ENCODE peak calls at places on chromosome 18, in four cellular contexts. A, X, V and B are unnamed samples.

GRCh38 chr18:6920099-6920955 is 190.8 kb downstream of the ARHGAP28 start:
- ATAC-seq in A (no peak), X (no peak), V (peak), B (peak)

GRCh38 chr18:50627594-50628542 is 68.0 kb downstream of the MAPK4 start:
- ATAC-seq in A (no peak), X (no peak), V (no peak), B (no peak)

GRCh38 chr18:44949967-44950366 is 269.3 kb downstream of the SETBP1 start:
- ATAC-seq in A (no peak), X (no peak), V (no peak), B (no peak)

GRCh38 chr18:29383311-29384273 is 1206.7 kb upstream of the CDH2 start:
- ATAC-seq in A (no peak), X (no peak), V (no peak), B (no peak)

GRCh38 chr18:22683786-22684185 is 249.3 kb upstream of the RBBP8 start:
- ATAC-seq in A (no peak), X (no peak), V (no peak), B (no peak)

GRCh38 chr18:37286801-37287200 is 278.8 kb downstream of the CELF4 start:
- ATAC-seq in A (no peak), X (no peak), V (no peak), B (no peak)

GRCh38 chr18:13453714-13454113 is 235.2 kb downstream of the LDLRAD4 start:
- ATAC-seq in A (no peak), X (no peak), V (no peak), B (no peak)

GRCh38 chr18:59662008-59662701 is 35.1 kb downstream of the CCBE1 start:
- ATAC-seq in A (no peak), X (no peak), V (no peak), B (peak)

GRCh38 chr18:49023281-49023937 is 72.6 kb upstream of the SMAD7 start:
- ATAC-seq in A (no peak), X (peak), V (no peak), B (no peak)

GRCh38 chr18:63236417-63236816 is 83.2 kb downstream of the BCL2 start:
- ATAC-seq in A (no peak), X (no peak), V (no peak), B (no peak)

GRCh38 chr18:73895701-73896100 is 251.9 kb downstream of the FBXO15 start:
- ATAC-seq in A (no peak), X (no peak), V (no peak), B (no peak)

GRCh38 chr18:46416706-46417638 is 240.0 kb downstream of the LOXHD1 start:
- ATAC-seq in A (peak), X (no peak), V (no peak), B (no peak)

GRCh38 chr18:77049938-77050337 is 82.6 kb downstream of the MBP start:
- ATAC-seq in A (no peak), X (no peak), V (peak), B (no peak)

GRCh38 chr18:63868546-63868945 is 19.0 kb upstream of the SERPINB2 start:
- ATAC-seq in A (no peak), X (no peak), V (no peak), B (no peak)

GRCh38 chr18:48613589-48613988 is 74.8 kb downstream of the CTIF start:
- ATAC-seq in A (no peak), X (no peak), V (no peak), B (peak)

GRCh38 chr18:37452697-37453385 is 112.8 kb downstream of the CELF4 start:
- ATAC-seq in A (no peak), X (no peak), V (peak), B (no peak)

GRCh38 chr18:48017625-48018024 is 87.2 kb upstream of the SMAD2 start:
- ATAC-seq in A (no peak), X (no peak), V (peak), B (no peak)

GRCh38 chr18:24552218-24552617 is 91.8 kb downstream of the HRH4 start:
- ATAC-seq in A (no peak), X (no peak), V (no peak), B (no peak)

GRCh38 chr18:78304199-78304826 is 675.3 kb upstream of the SALL3 start:
- ATAC-seq in A (no peak), X (no peak), V (no peak), B (no peak)

GRCh38 chr18:49784427-49785185 is 28.7 kb downstream of the ACAA2 start:
- ATAC-seq in A (no peak), X (no peak), V (no peak), B (peak)

GRCh38 chr18:76519156-76519549 is 24.1 kb upstream of the ZNF516 start:
- ATAC-seq in A (no peak), X (no peak), V (no peak), B (no peak)

GRCh38 chr18:73544618-73545017 is 603.0 kb downstream of the FBXO15 start:
- ATAC-seq in A (no peak), X (no peak), V (no peak), B (no peak)

GRCh38 chr18:48544116-48544515 is 5.3 kb downstream of the CTIF start:
- ATAC-seq in A (no peak), X (no peak), V (no peak), B (no peak)

GRCh38 chr18:61900504-61901281 is 7.9 kb upstream of the RNF152 start:
- ATAC-seq in A (no peak), X (no peak), V (no peak), B (no peak)

GRCh38 chr18:51346404-51346803 is 148.9 kb upstream of the MEX3C start:
- ATAC-seq in A (no peak), X (no peak), V (no peak), B (no peak)

GRCh38 chr18:79574938-79575525 is 104.6 kb upstream of the CTDP1 start:
- ATAC-seq in A (no peak), X (peak), V (no peak), B (no peak)